ENCODE peak calls at places on chromosomes 12 and 14, in five cellular contexts. Z, B, G, T and L are unnamed samples.

GRCh38 chr12:54370218-54370730 is 6.0 kb upstream of the GPR84 start:
- DNase-seq in B (peak), G (no peak), T (peak), Z (no peak), L (no peak)

GRCh38 chr12:14995583-14996425 is 23.0 kb downstream of the PDE6H start:
- DNase-seq in B (peak), G (no peak), Z (no peak), T (no peak), L (no peak)

GRCh38 chr12:51326762-51327439 is 2.9 kb upstream of the BIN2 start:
- DNase-seq in B (no peak), G (no peak), T (no peak), Z (no peak), L (no peak)

GRCh38 chr12:130064999-130065398 is 97.3 kb upstream of the FZD10 start:
- DNase-seq in Z (no peak), G (no peak), B (no peak), T (no peak), L (no peak)

GRCh38 chr12:131895640-131896079 is 1.2 kb downstream of the ULK1 start:
- DNase-seq in Z (no peak), T (no peak), B (no peak), G (no peak), L (no peak)

GRCh38 chr12:10307630-10308029 is at the start of gene KLRD1:
- DNase-seq in Z (no peak), G (no peak), B (no peak), T (no peak), L (no peak)

GRCh38 chr14:105864651-105865265 is 338.4 kb downstream of the TMEM121 start:
- DNase-seq in Z (no peak), G (no peak), B (no peak), T (peak), L (no peak)

GRCh38 chr14:24179961-24180726 is 8.3 kb downstream of the REC8 start:
- DNase-seq in Z (no peak), B (no peak), T (peak), G (no peak), L (no peak)

GRCh38 chr12:107366322-107366721 is 273.0 kb upstream of the CRY1 start:
- DNase-seq in T (no peak), B (no peak), Z (no peak), G (no peak), L (no peak)

GRCh38 chr12:6277982-6278438 is 32.5 kb upstream of the PLEKHG6 start:
- DNase-seq in Z (no peak), B (no peak), G (peak), T (peak), L (no peak)

GRCh38 chr14:64682173-64682710 is 22.0 kb upstream of the PLEKHG3 start:
- DNase-seq in B (no peak), G (no peak), T (peak), Z (no peak), L (no peak)